ENCODE peak calls at places on chromosome 1, in eight cellular contexts. M is retinal pigment epithelial cell; V is germinal center; Y is mucosa of descending colon; T is activated CD8-positive, alpha-beta memory T cell treated with anti-CD3 and anti-CD28 coated beads for 1 hour; I is hepatocyte; B is caudate nucleus; Q is uterus. F is an unnamed sample.
A peak's percentile ranks its signal among the peaks of the same experiment; 100 is the strongest.

GRCh38 chr1:163036661-163037060 is 32.5 kb upstream of the RGS4 start:
- DNase-seq in V (no peak), Y (no peak), T (no peak), Q (no peak), I (no peak), B (no peak), M (no peak), F (no peak)

GRCh38 chr1:173478099-173478555 is 992 bp downstream of the PRDX6 start:
- DNase-seq in Q (peak; percentile 62), Y (peak; percentile 57), M (no peak), B (peak; percentile 21), V (no peak), I (peak; percentile 72), T (no peak), F (peak; percentile 38)

GRCh38 chr1:17665950-17666720 is 89.0 kb upstream of the ACTL8 start:
- DNase-seq in M (no peak), Q (no peak), B (no peak), I (no peak), V (no peak), T (no peak), Y (no peak), F (no peak)

GRCh38 chr1:235648954-235649721 is 446 bp downstream of the GNG4 start:
- DNase-seq in I (peak; percentile 88), T (peak; percentile 43), V (peak; percentile 62), B (no peak), Y (peak; percentile 72), Q (peak; percentile 35), M (no peak), F (no peak)

GRCh38 chr1:202113690-202114300 is 8.9 kb upstream of the GPR37L1 start:
- DNase-seq in V (no peak), Q (no peak), M (no peak), Y (no peak), T (no peak), I (peak; percentile 57), B (no peak), F (no peak)

GRCh38 chr1:43067233-43067745 is 104.8 kb downstream of the EBNA1BP2 start:
- DNase-seq in V (no peak), I (no peak), M (peak; percentile 52), Y (no peak), T (no peak), B (no peak), Q (no peak), F (no peak)

GRCh38 chr1:150024156-150024555 is 13.6 kb upstream of the OTUD7B start:
- DNase-seq in T (no peak), I (no peak), Y (no peak), Q (no peak), M (no peak), V (no peak), B (no peak), F (no peak)

GRCh38 chr1:178869114-178869697 is 1.7 kb downstream of the ANGPTL1 start:
- DNase-seq in I (peak; percentile 23), B (no peak), V (no peak), Y (no peak), Q (no peak), M (no peak), T (no peak), F (no peak)

GRCh38 chr1:42214447-42214871 is 49.9 kb upstream of the GUCA2A start:
- DNase-seq in Q (no peak), M (peak; percentile 90), T (no peak), B (no peak), V (no peak), Y (peak; percentile 58), I (peak; percentile 37), F (no peak)

GRCh38 chr1:236753554-236753953 is 41.5 kb upstream of the MTR start:
- DNase-seq in B (peak; percentile 12), T (no peak), M (no peak), V (no peak), Y (no peak), I (peak; percentile 60), Q (no peak), F (peak; percentile 56)

GRCh38 chr1:204228896-204229295 is 15.1 kb upstream of the GOLT1A start:
- DNase-seq in I (no peak), M (no peak), Q (no peak), V (no peak), T (no peak), B (no peak), Y (no peak), F (no peak)

GRCh38 chr1:69421286-69421685 is 146.4 kb upstream of the LRRC7 start:
- DNase-seq in B (no peak), T (no peak), V (no peak), I (no peak), Y (no peak), M (no peak), Q (no peak), F (no peak)

GRCh38 chr1:234065794-234066447 is 161.4 kb downstream of the SLC35F3 start:
- DNase-seq in Q (peak; percentile 70), M (peak; percentile 12), T (peak; percentile 59), V (peak; percentile 56), I (peak; percentile 84), Y (peak; percentile 93), B (peak; percentile 57), F (no peak)

GRCh38 chr1:76862447-76862846 is 4.8 kb upstream of the ST6GALNAC5 start:
- DNase-seq in I (no peak), V (no peak), Q (no peak), B (no peak), T (no peak), Y (no peak), M (no peak), F (no peak)

GRCh38 chr1:217562229-217562878 is 68.5 kb downstream of the GPATCH2 start:
- DNase-seq in B (no peak), I (no peak), T (no peak), V (no peak), Q (no peak), M (peak; percentile 44), Y (no peak), F (no peak)

GRCh38 chr1:110956586-110956985 is 7.1 kb downstream of the LRIF1 start:
- DNase-seq in T (no peak), V (no peak), M (no peak), Q (no peak), B (no peak), Y (no peak), I (no peak), F (no peak)

GRCh38 chr1:110214454-110215404 is 4.6 kb downstream of the KCNC4 start:
- DNase-seq in Q (no peak), T (no peak), V (no peak), M (no peak), Y (no peak), B (peak; percentile 29), I (peak; percentile 43), F (no peak)

GRCh38 chr1:116360435-116361173 is 12.4 kb upstream of the ATP1A1 start:
- DNase-seq in M (no peak), Y (peak; percentile 37), V (no peak), I (no peak), Q (no peak), B (no peak), T (no peak), F (no peak)

GRCh38 chr1:18343646-18344045 is 137.1 kb upstream of the KLHDC7A start:
- DNase-seq in T (no peak), Y (no peak), Q (no peak), B (no peak), V (no peak), I (no peak), M (no peak), F (no peak)

GRCh38 chr1:176119549-176119948 is 87.5 kb downstream of the COP1 start:
- DNase-seq in V (peak; percentile 3), B (no peak), M (no peak), Y (no peak), I (no peak), Q (no peak), T (no peak), F (no peak)

GRCh38 chr1:154760469-154760933 is 109.6 kb downstream of the KCNN3 start:
- DNase-seq in T (peak; percentile 88), Q (peak; percentile 62), I (peak; percentile 80), Y (peak; percentile 84), V (peak; percentile 88), M (no peak), B (peak; percentile 45), F (no peak)

GRCh38 chr1:160083968-160084770 is 2.8 kb downstream of the KCNJ9 start:
- DNase-seq in B (peak; percentile 86), M (no peak), Y (peak; percentile 93), Q (peak; percentile 55), I (peak; percentile 87), T (peak; percentile 60), V (peak; percentile 82), F (no peak)

GRCh38 chr1:23867953-23868847 is at the start of gene FUCA1:
- DNase-seq in Y (peak; percentile 97), Q (peak; percentile 94), B (peak; percentile 95), I (peak; percentile 98), T (peak; percentile 93), M (peak; percentile 78), V (peak; percentile 99), F (peak; percentile 94)

GRCh38 chr1:186960866-186961265 is 132.1 kb downstream of the PLA2G4A start:
- DNase-seq in Y (no peak), V (no peak), B (no peak), I (no peak), Q (no peak), T (no peak), M (no peak), F (no peak)

GRCh38 chr1:180156631-180157091 is 2.0 kb downstream of the QSOX1 start:
- DNase-seq in Y (no peak), V (no peak), I (no peak), T (no peak), M (no peak), Q (no peak), B (no peak), F (no peak)

GRCh38 chr1:157156058-157156541 is 17.9 kb upstream of the ETV3 start:
- DNase-seq in Q (peak; percentile 76), M (no peak), I (peak; percentile 86), V (peak; percentile 71), B (peak; percentile 24), Y (peak; percentile 87), T (peak; percentile 68), F (peak; percentile 37)

GRCh38 chr1:163401211-163401610 is 79.5 kb downstream of the NUF2 start:
- DNase-seq in V (no peak), Y (no peak), B (no peak), Q (no peak), T (no peak), I (no peak), M (no peak), F (no peak)

GRCh38 chr1:204574856-204575145 is 58.6 kb downstream of the MDM4 start:
- DNase-seq in Q (peak; percentile 37), M (no peak), I (no peak), T (no peak), Y (no peak), B (no peak), V (no peak), F (no peak)

GRCh38 chr1:149978547-149979023 is 31.9 kb downstream of the OTUD7B start:
- DNase-seq in B (no peak), Y (peak; percentile 54), M (no peak), V (no peak), Q (no peak), T (no peak), I (peak; percentile 44), F (no peak)

GRCh38 chr1:917466-918091 is 6.1 kb upstream of the SAMD11 start:
- DNase-seq in I (no peak), M (no peak), V (no peak), Q (peak; percentile 17), B (no peak), T (no peak), Y (no peak), F (no peak)

GRCh38 chr1:81190003-81190402 is 610.7 kb upstream of the ADGRL2 start:
- DNase-seq in B (no peak), M (no peak), T (no peak), I (no peak), Q (no peak), Y (no peak), V (no peak), F (no peak)

GRCh38 chr1:153956997-153957715 is 1.3 kb downstream of the CRTC2 start:
- DNase-seq in T (no peak), I (no peak), Q (no peak), Y (no peak), M (no peak), B (no peak), V (no peak), F (no peak)

GRCh38 chr1:88612299-88612698 is 71.8 kb upstream of the PKN2 start:
- DNase-seq in T (no peak), Y (peak; percentile 28), I (peak; percentile 19), M (no peak), Q (no peak), B (no peak), V (no peak), F (no peak)

GRCh38 chr1:91684599-91685196 is 184.0 kb downstream of the CDC7 start:
- DNase-seq in I (peak; percentile 21), B (no peak), V (no peak), M (no peak), T (no peak), Q (no peak), Y (peak; percentile 19), F (no peak)